ENCODE peak calls at places on chromosomes 13 and 19, in five cellular contexts. L is adrenal gland, W is fibroblast of pulmonary artery, I is A673, U is right lobe of liver. T is an unnamed sample.
A peak's percentile ranks its signal among the peaks of the same experiment; 100 is the strongest.

GRCh38 chr13:108944760-108945159 is 315.3 kb downstream of the MYO16 start:
- DNase-seq in W (peak; percentile 44), U (no peak), I (peak; percentile 35), L (no peak), T (peak; percentile 38)

GRCh38 chr19:43495082-43495481 is 9.5 kb downstream of the PHLDB3 start:
- DNase-seq in W (no peak), I (no peak), U (no peak), L (no peak), T (no peak)

GRCh38 chr13:113996081-113996911 is 22.4 kb upstream of the C13orf46 start:
- DNase-seq in W (no peak), L (no peak), U (no peak), I (no peak), T (no peak)

GRCh38 chr13:77349365-77349764 is 22.5 kb upstream of the MYCBP2 start:
- DNase-seq in W (no peak), U (no peak), I (no peak), L (no peak), T (no peak)

GRCh38 chr13:30722361-30722760 is 13.0 kb upstream of the ALOX5AP start:
- DNase-seq in W (no peak), U (no peak), L (no peak), I (no peak), T (no peak)

GRCh38 chr13:74270018-74270417 is 135.8 kb upstream of the KLF12 start:
- DNase-seq in L (no peak), I (no peak), W (no peak), U (no peak), T (no peak)

GRCh38 chr13:51041126-51041525 is 69.9 kb downstream of the C13orf42 start:
- DNase-seq in I (no peak), L (no peak), W (no peak), U (no peak), T (no peak)

GRCh38 chr19:16335226-16335625 is 10.6 kb downstream of the KLF2 start:
- DNase-seq in L (no peak), W (no peak), I (no peak), U (no peak), T (no peak)

GRCh38 chr19:12052057-12052570 is 647 bp downstream of the ZNF878 start:
- DNase-seq in I (no peak), W (no peak), L (no peak), U (no peak), T (no peak)

GRCh38 chr19:33665776-33666175 is 44.0 kb downstream of the CHST8 start:
- DNase-seq in I (no peak), L (no peak), U (peak; percentile 39), W (no peak), T (no peak)

GRCh38 chr13:41811588-41812021 is 149.3 kb downstream of the VWA8 start:
- DNase-seq in W (no peak), I (no peak), L (no peak), U (no peak), T (no peak)

GRCh38 chr13:29496241-29496712 is 99.2 kb downstream of the SLC7A1 start:
- DNase-seq in I (no peak), W (peak; percentile 46), U (no peak), L (no peak), T (no peak)

GRCh38 chr19:17557461-17557860 is 2.0 kb downstream of the COLGALT1 start:
- DNase-seq in W (no peak), U (no peak), I (no peak), L (no peak), T (peak; percentile 21)

GRCh38 chr13:60572855-60573254 is 175.8 kb downstream of the TDRD3 start:
- DNase-seq in I (peak; percentile 46), W (no peak), L (no peak), U (no peak), T (no peak)

GRCh38 chr13:40187324-40187795 is 479.1 kb downstream of the FOXO1 start:
- DNase-seq in U (no peak), I (no peak), W (no peak), L (no peak), T (no peak)

GRCh38 chr13:95002968-95003813 is 290.8 kb upstream of the SOX21 start:
- DNase-seq in I (no peak), L (no peak), W (no peak), U (no peak), T (no peak)

GRCh38 chr13:65260938-65261880 is 1968.9 kb downstream of the PCDH9 start:
- DNase-seq in U (no peak), W (peak; percentile 7), L (no peak), I (peak; percentile 26), T (no peak)

GRCh38 chr13:73717632-73718031 is 416.6 kb downstream of the KLF12 start:
- DNase-seq in U (no peak), W (peak; percentile 52), I (no peak), L (no peak), T (no peak)

GRCh38 chr13:80924596-80924995 is 583.7 kb upstream of the SPRY2 start:
- DNase-seq in I (no peak), W (peak; percentile 84), L (peak; percentile 11), U (no peak), T (peak; percentile 54)

GRCh38 chr19:49231804-49232203 is 74.2 kb downstream of the TRPM4 start:
- DNase-seq in U (no peak), I (no peak), W (no peak), L (no peak), T (no peak)

GRCh38 chr19:33404506-33404905 is 31.0 kb downstream of the CEBPG start:
- DNase-seq in W (no peak), I (no peak), U (no peak), L (no peak), T (no peak)

GRCh38 chr13:79604752-79605151 is 123.8 kb downstream of the NDFIP2 start:
- DNase-seq in U (no peak), L (no peak), I (peak; percentile 30), W (peak; percentile 16), T (peak; percentile 7)

GRCh38 chr19:15456871-15457700 is 7.3 kb downstream of the RASAL3 start:
- DNase-seq in L (no peak), W (no peak), U (no peak), I (peak; percentile 54), T (no peak)

GRCh38 chr13:48838193-48839000 is 137.3 kb upstream of the FNDC3A start:
- DNase-seq in I (no peak), L (no peak), U (no peak), W (peak; percentile 69), T (peak; percentile 38)

GRCh38 chr13:92573467-92574057 is 653.0 kb upstream of the GPC6 start:
- DNase-seq in U (no peak), I (peak; percentile 69), W (peak; percentile 34), L (no peak), T (no peak)

GRCh38 chr13:72638059-72638815 is 89.2 kb downstream of the MZT1 start:
- DNase-seq in U (no peak), L (no peak), W (no peak), I (no peak), T (no peak)

GRCh38 chr13:72648513-72649065 is 78.8 kb downstream of the MZT1 start:
- DNase-seq in U (no peak), L (no peak), I (peak; percentile 32), W (no peak), T (no peak)

GRCh38 chr13:72639377-72639776 is 88.1 kb downstream of the MZT1 start:
- DNase-seq in I (no peak), U (no peak), W (no peak), L (no peak), T (no peak)

GRCh38 chr13:72645521-72645920 is 81.9 kb downstream of the MZT1 start:
- DNase-seq in L (no peak), U (no peak), W (no peak), I (no peak), T (no peak)

DNA sequence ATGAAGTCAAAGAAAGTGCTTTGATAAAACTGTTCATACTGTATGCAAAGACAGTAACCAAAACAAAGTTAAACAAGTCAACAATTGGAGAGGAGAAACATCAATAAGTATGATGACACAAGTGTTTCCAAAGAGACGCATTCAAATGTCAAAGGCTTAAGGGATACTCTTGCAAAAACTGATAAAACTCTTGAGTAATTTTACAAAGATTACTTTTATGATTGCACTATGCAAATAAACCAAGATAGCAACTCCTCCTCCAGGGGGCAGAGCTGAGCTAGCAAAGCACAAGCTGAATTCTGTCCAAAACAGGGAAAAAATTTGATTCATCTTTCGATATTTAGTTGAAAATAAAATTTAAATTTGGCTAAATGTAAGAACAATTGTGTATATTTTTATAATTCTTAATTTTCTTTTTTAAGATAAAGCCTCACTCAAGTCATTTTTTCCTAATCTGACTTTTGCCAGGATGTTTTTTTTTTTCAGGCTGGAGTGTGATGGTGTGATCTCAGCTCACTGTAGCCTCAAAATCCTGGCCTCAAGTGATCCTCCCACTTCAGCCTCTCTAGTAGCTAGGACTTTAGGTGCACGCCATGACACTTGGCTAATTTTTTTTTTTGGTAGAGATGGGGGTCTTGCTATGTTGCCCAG is 84.0 kb downstream of the MZT1 start:
- DNase-seq in W (peak; percentile 70), L (peak; percentile 82), I (peak; percentile 54), U (no peak), T (peak; percentile 22)
- TF ChIP-seq CTCF in W (peak; percentile 92), L (peak; percentile 49), I (peak; percentile 85), U (peak; percentile 39), T (peak; percentile 80)

GRCh38 chr19:39124136-39124764 is 1.3 kb upstream of the PAK4 start:
- DNase-seq in U (no peak), I (no peak), W (no peak), L (no peak), T (no peak)
- H3K4me3 ChIP-seq in U (no peak overlapping the region), I (no peak overlapping the region), W (no peak overlapping the region), L (no peak overlapping the region), T (no peak overlapping the region)

DNA sequence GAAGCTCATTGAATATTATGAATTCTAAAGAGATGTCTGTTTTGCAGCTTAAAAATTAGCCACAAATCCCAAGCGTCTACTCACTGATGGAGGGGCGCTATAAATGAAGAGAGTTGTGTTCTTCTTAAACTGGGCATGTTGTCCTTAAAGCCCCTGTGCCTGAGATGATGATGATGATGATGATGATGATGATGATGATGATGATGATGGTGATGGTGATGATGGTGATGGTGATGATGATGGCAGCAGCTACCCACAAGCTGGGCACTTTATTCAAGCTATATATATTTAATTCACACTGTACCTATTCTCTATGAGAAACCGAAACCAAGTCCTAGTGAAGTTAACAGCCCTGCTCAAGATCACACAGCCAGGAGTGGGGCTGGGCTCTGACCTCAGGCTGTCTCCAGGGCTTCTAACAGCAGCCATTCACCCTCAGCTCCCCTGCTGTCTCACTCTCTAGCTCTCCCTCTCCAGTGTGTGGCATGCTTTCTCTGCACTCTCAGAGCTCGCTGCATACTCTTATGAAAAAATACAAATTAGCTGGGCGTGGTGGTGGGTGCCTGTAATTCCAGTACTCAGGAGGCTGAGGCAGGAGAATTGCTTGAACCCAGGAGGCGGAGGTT is 169.0 kb downstream of the SHISA2 start:
- DNase-seq in I (peak; percentile 50), U (no peak), L (no peak), W (no peak), T (no peak)
- TF ChIP-seq CTCF in I (no peak), U (no peak), L (no peak), W (no peak), T (no peak)

GRCh38 chr19:57620673-57621348 is 6.8 kb downstream of the ZNF134 start:
- DNase-seq in L (no peak), W (peak; percentile 35), U (no peak), I (no peak), T (no peak)
- H3K4me3 ChIP-seq in L (no peak overlapping the region), W (no peak overlapping the region), U (no peak overlapping the region), I (no peak overlapping the region), T (no peak overlapping the region)

GRCh38 chr19:30076101-30076551 is 134.1 kb downstream of the URI1 start:
- DNase-seq in U (peak; percentile 21), W (no peak), I (no peak), L (no peak), T (no peak)
- TF ChIP-seq CTCF in U (no peak), W (no peak), I (no peak), L (no peak), T (no peak)